ENCODE peak calls at places on chromosome X, in nine cellular contexts. J, P, N, G, Y, I, X, W and O are unnamed samples. For H3K27me3, the result is how much of the 10 kb centered on the place peaks cover.

GRCh38 chrX:104315555-104315954 is 60.8 kb upstream of the ESX1 start:
- DNase-seq in X (no peak), G (no peak), J (peak), Y (no peak), P (no peak), W (no peak), N (no peak), I (no peak), O (no peak)

GRCh38 chrX:147741776-147742175 is 169.9 kb upstream of the FMR1 start:
- DNase-seq in N (no peak), I (no peak), J (no peak), G (no peak), Y (no peak), P (no peak), W (no peak), X (no peak), O (no peak)

GRCh38 chrX:71533514-71533849 is 578 bp downstream of the OGT start:
- DNase-seq in W (no peak), I (no peak), J (peak), X (no peak), N (no peak), Y (no peak), P (no peak), G (no peak), O (no peak)

GRCh38 chrX:34655496-34656258 is 1.4 kb downstream of the TMEM47 start:
- DNase-seq in P (peak), G (no peak), Y (no peak), N (no peak), X (no peak), I (no peak), W (no peak), J (peak), O (no peak)

GRCh38 chrX:107429090-107429489 is 20.4 kb upstream of the FRMPD3 start:
- DNase-seq in W (no peak), P (peak), J (peak), G (peak), I (no peak), N (no peak), Y (no peak), X (peak), O (no peak)

GRCh38 chrX:21738145-21738949 is 19.6 kb downstream of the SMPX start:
- DNase-seq in X (no peak), J (no peak), P (peak), Y (no peak), G (no peak), N (no peak), W (no peak), I (no peak), O (no peak)

GRCh38 chrX:10414872-10415703 is 205.3 kb downstream of the MID1 start:
- DNase-seq in X (no peak), P (peak), N (no peak), Y (no peak), G (no peak), J (peak), W (no peak), I (no peak), O (no peak)

GRCh38 chrX:140586951-140587350 is 82.1 kb upstream of the SOX3 start:
- DNase-seq in P (no peak), I (no peak), Y (no peak), J (no peak), G (no peak), W (no peak), X (no peak), N (no peak), O (no peak)

GRCh38 chrX:75155454-75155829 is 641 bp downstream of the ABCB7 start:
- DNase-seq in I (no peak), Y (no peak), G (no peak), W (no peak), X (no peak), J (no peak), N (no peak), P (no peak), O (no peak)

GRCh38 chrX:130594453-130594916 is 192.7 kb downstream of the RBMX2 start:
- DNase-seq in Y (no peak), N (no peak), X (no peak), G (no peak), W (no peak), I (no peak), P (no peak), J (no peak), O (no peak)

GRCh38 chrX:130628522-130628921 is 226.7 kb downstream of the RBMX2 start:
- DNase-seq in G (no peak), P (no peak), I (no peak), J (no peak), W (no peak), X (no peak), N (no peak), Y (no peak), O (no peak)

GRCh38 chrX:37302569-37302968 is 46.6 kb upstream of the PRRG1 start:
- DNase-seq in I (no peak), J (peak), G (no peak), P (peak), N (peak), W (no peak), X (no peak), Y (no peak), O (no peak)

GRCh38 chrX:6169407-6169806 is 59.3 kb downstream of the NLGN4X start:
- DNase-seq in X (no peak), W (no peak), Y (no peak), G (no peak), J (no peak), P (no peak), N (no peak), I (no peak), O (no peak)

GRCh38 chrX:147917700-147918694 is 6.3 kb downstream of the FMR1 start:
- DNase-seq in P (no peak), N (no peak), X (no peak), G (peak), J (peak), I (no peak), W (no peak), Y (no peak), O (no peak)

GRCh38 chrX:38052096-38052495 is 45.7 kb downstream of the SYTL5 start:
- DNase-seq in N (no peak), X (no peak), W (no peak), G (no peak), I (no peak), J (peak), P (no peak), Y (no peak), O (no peak)

GRCh38 chrX:132090370-132091152 is 37.3 kb downstream of the FRMD7 start:
- DNase-seq in J (no peak), Y (no peak), P (no peak), X (no peak), W (no peak), G (peak), N (no peak), I (no peak), O (no peak)

GRCh38 chrX:97806238-97806637 is 922.5 kb downstream of the RPA4 start:
- DNase-seq in J (no peak), Y (no peak), P (no peak), W (no peak), N (no peak), G (no peak), X (no peak), I (no peak), O (no peak)

GRCh38 chrX:44400588-44400987 is 57.1 kb upstream of the EFHC2 start:
- DNase-seq in J (peak), X (no peak), Y (no peak), I (no peak), G (no peak), W (no peak), N (no peak), P (no peak), O (no peak)

GRCh38 chrX:71252221-71252620 is 1.7 kb downstream of the ZMYM3 start:
- DNase-seq in I (no peak), W (no peak), X (no peak), J (no peak), P (no peak), G (no peak), Y (no peak), N (no peak), O (no peak)

GRCh38 chrX:54807524-54808108 is at the start of gene MAGED2:
- DNase-seq in Y (peak), N (peak), J (peak), I (no peak), W (peak), G (no peak), P (peak), X (no peak), O (no peak)

GRCh38 chrX:115592997-115593734 is 32.2 kb downstream of the PLS3 start:
- DNase-seq in I (no peak), N (no peak), W (no peak), Y (no peak), X (no peak), J (peak), G (no peak), P (no peak), O (no peak)

GRCh38 chrX:122586831-122587230 is 597.2 kb upstream of the GRIA3 start:
- DNase-seq in I (no peak), W (no peak), J (no peak), X (no peak), P (no peak), G (no peak), Y (no peak), N (no peak), O (no peak)

GRCh38 chrX:155886409-155886808 is 5.3 kb downstream of the VAMP7 start:
- DNase-seq in J (no peak), G (no peak), N (no peak), W (no peak), Y (no peak), P (no peak), I (no peak), X (no peak), O (no peak)

GRCh38 chrX:18360867-18361266 is 6.4 kb upstream of the SCML2 start:
- DNase-seq in X (no peak), N (no peak), G (no peak), Y (no peak), I (no peak), J (no peak), W (no peak), P (no peak), O (no peak)

GRCh38 chrX:16603822-16604221 is 46.1 kb upstream of the S100G start:
- DNase-seq in P (no peak), J (no peak), X (no peak), W (no peak), Y (no peak), I (no peak), N (no peak), G (no peak), O (no peak)

GRCh38 chrX:41664307-41665299 is 24.2 kb upstream of the GPR34 start:
- DNase-seq in P (no peak), X (no peak), I (no peak), G (no peak), J (no peak), Y (no peak), N (no peak), W (no peak), O (no peak)

GRCh38 chrX:129717902-129718301 is 20.9 kb upstream of the XPNPEP2 start:
- DNase-seq in X (no peak), W (peak), P (peak), J (peak), Y (no peak), N (no peak), I (no peak), G (no peak), O (no peak)

GRCh38 chrX:85499400-85499799 is 119.9 kb upstream of the POF1B start:
- DNase-seq in J (no peak), X (no peak), Y (no peak), I (no peak), W (no peak), G (no peak), P (no peak), N (no peak), O (no peak)

GRCh38 chrX:84219551-84219950 is 31.6 kb upstream of the RPS6KA6 start:
- DNase-seq in I (no peak), X (no peak), P (no peak), J (no peak), W (no peak), G (no peak), Y (no peak), N (no peak), O (no peak)

GRCh38 chrX:124555036-124555595 is 208.8 kb downstream of the SH2D1A start:
- DNase-seq in J (peak), N (no peak), I (no peak), X (no peak), G (no peak), W (no peak), P (no peak), Y (no peak), O (no peak)

GRCh38 chrX:87388381-87388780 is 129.2 kb upstream of the KLHL4 start:
- DNase-seq in P (no peak), G (no peak), Y (no peak), J (no peak), N (no peak), I (no peak), W (no peak), X (no peak), O (no peak)

GRCh38 chrX:108309144-108309543 is 129.1 kb downstream of the COL4A6 start:
- DNase-seq in G (no peak), W (no peak), J (peak), P (no peak), I (no peak), X (no peak), Y (no peak), N (no peak), O (no peak)

GRCh38 chrX:17495052-17495451 is 120.1 kb downstream of the NHS start:
- DNase-seq in P (no peak), N (no peak), J (no peak), I (no peak), X (no peak), G (no peak), Y (no peak), W (no peak), O (no peak)

GRCh38 chrX:148310402-148311200 is 189.8 kb upstream of the AFF2 start:
- DNase-seq in X (no peak), W (no peak), I (no peak), G (peak), Y (no peak), P (no peak), J (no peak), N (no peak), O (no peak)

GRCh38 chrX:8027876-8028275 is 100.7 kb upstream of the PNPLA4 start:
- DNase-seq in N (no peak), I (no peak), W (no peak), Y (no peak), G (no peak), P (no peak), J (no peak), X (no peak), O (no peak)

GRCh38 chrX:46647251-46647650 is 73.7 kb downstream of the CHST7 start:
- DNase-seq in X (no peak), G (no peak), Y (no peak), W (no peak), P (no peak), J (no peak), N (no peak), I (no peak), O (no peak)

GRCh38 chrX:71098302-71098701 is 2.7 kb downstream of the FOXO4 start:
- DNase-seq in J (peak), W (peak), P (peak), I (peak), G (peak), X (no peak), Y (peak), N (peak), O (peak)

GRCh38 chrX:39491548-39492297 is 606.0 kb downstream of the BCOR start:
- DNase-seq in W (no peak), Y (no peak), G (peak), P (peak), X (no peak), J (no peak), I (no peak), N (no peak), O (no peak)

GRCh38 chrX:78527263-78527662 is 131.9 kb downstream of the RTL3 start:
- DNase-seq in W (no peak), G (no peak), N (no peak), X (no peak), J (no peak), I (no peak), Y (no peak), P (no peak), O (no peak)

DNA sequence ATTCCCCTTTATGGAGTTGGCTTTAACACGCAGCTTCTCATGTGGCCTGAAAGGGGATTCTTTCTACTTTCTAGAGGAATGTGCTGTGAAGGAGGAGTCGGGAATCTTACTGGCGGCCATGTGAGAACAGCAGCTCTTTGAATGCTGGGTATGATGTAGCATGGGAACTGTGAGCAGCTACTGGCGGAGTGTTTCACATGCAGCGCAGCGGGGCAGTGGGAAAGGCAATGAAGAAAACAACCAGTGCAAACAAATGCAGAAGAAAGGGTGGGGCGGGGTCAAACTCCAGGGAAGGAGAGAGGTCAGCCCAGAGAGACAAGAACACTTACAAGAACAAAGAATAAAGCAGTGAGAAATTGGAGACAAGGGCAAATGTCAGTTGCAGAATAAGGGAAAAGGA is 363.8 kb upstream of the FTHL17 start:
- DNase-seq in N (peak), G (no peak), X (no peak), Y (no peak), P (peak), J (peak), I (no peak), W (no peak), O (no peak)
- H3K27me3 ChIP-seq in N (under half), G (under half), X (under half), Y (under half), P (under half), J (under half), I (under half), W (under half), O (under half)

GRCh38 chrX:134794692-134795091 is 136.4 kb upstream of the PLAC1 start:
- DNase-seq in J (no peak), X (no peak), G (no peak), N (no peak), W (no peak), P (no peak), I (no peak), Y (no peak), O (no peak)
- H3K27me3 ChIP-seq in J (under half), X (under half), G (under half), N (under half), W (under half), P (under half), I (under half), Y (under half), O (under half)

DNA sequence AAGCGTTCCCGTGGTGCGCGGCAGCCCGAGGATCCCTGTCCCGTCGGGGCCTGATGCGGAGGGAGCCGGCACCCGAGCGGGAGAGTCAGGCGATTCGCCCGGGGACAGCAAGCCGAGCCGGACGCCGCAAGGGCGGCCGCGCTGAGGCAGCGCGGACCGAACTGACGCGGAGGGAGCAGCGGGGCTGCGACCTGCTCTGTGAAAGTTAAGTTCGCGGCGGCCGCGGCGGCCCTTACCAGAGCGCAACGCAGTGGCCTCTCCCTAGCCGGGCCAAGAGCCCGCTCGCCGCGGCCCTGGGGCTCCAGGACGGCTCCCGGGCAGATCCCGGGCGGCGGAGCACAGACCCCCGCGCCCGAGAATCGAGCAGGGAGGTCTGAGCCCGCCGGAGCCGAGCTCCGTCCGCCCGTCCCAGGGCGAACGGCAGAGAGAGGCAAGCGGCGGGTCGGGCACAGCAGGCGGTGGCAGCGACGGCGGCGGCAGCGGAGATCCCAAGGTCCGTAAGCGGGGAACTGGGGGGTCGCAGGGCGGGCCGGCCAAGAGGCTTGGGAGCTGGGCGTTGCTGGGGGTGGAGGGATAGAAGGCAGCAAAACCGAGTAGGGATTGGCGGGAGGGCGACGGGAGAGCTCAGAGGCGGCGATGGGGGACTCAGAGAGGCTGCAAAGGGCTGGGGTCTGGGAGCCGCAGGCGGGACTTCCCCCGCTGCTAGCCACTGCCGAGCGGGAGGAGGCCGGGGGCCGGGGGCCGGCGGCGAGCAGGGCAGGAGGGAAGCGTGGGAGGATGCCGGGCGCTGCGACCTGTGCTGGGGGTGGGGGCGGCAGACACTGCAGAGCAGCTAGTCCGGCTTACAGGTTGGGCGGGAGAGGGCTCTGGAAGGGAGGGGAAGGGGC is 1.0 kb downstream of the GPR50 start:
- DNase-seq in G (no peak), W (peak), I (no peak), N (no peak), J (peak), Y (no peak), P (peak), X (peak), O (no peak)
- H3K27me3 ChIP-seq in G (under half), W (under half), I (under half), N (half or more), J (half or more), Y (under half), P (half or more), X (under half), O (under half)

GRCh38 chrX:100673397-100673953 is 29.5 kb downstream of the SRPX2 start:
- DNase-seq in G (no peak), I (no peak), J (peak), X (no peak), Y (no peak), W (no peak), N (no peak), P (no peak), O (no peak)
- H3K27me3 ChIP-seq in G (under half), I (under half), J (under half), X (under half), Y (under half), W (under half), N (under half), P (under half), O (under half)

DNA sequence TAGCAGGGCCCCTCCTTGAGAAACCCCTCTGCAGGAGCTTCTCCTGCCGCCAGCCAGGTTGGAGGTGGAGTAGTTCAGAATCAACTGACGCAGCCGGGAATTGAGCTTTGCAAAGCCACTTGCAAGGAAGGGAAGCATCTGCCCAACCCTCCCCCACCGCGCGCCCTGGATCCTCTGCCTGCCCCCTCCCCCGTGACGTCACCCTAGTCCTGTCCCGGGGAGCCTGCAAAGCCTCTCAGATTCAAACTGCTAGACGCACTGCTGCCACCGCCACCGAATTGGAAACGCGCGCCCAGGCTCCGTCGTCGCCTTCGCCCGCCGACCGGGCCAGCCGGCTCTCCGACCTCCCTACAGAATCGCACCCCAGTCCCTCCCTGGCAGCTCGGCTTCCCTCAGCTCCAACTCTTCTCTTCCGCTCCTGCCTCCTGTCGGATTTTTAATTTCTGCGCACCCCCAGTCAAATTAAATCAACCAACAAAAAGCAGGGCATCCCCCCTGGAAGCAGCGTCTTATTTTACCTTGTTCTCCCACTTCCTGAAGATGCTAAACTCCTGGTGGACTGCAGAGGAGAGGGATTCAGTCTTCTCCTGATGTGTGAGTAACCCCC is 3.8 kb downstream of the SLITRK2 start:
- DNase-seq in P (peak), X (peak), W (peak), G (no peak), J (no peak), N (no peak), Y (no peak), I (no peak), O (no peak)
- H3K27me3 ChIP-seq in P (under half), X (under half), W (under half), G (under half), J (half or more), N (half or more), Y (under half), I (under half), O (under half)